ENCODE peak calls at places on chromosomes 4 and X, in four cellular contexts. R is IMR-90, L is trophoblast cell, N is H9. A is an unnamed sample.

GRCh38 chr4:4640692-4641091 is 98.8 kb upstream of the STX18 start:
- DNase-seq in R (no peak), L (peak), N (peak), A (no peak)

GRCh38 chrX:119503484-119503861 is 35.2 kb downstream of the SLC25A5 start:
- DNase-seq in R (peak), L (peak), N (no peak), A (no peak)

GRCh38 chr4:108432418-108432817 is 188.0 kb upstream of the RPL34 start:
- DNase-seq in R (no peak), L (no peak), N (no peak), A (no peak)

GRCh38 chr4:37742149-37742548 is 56.0 kb upstream of the RELL1 start:
- DNase-seq in R (no peak), L (peak), N (no peak), A (no peak)

GRCh38 chr4:84965558-84966381 is 720 bp downstream of the WDFY3 start:
- DNase-seq in R (peak), L (peak), N (peak), A (peak)

GRCh38 chrX:105876658-105877057 is 54.3 kb downstream of the NRK start:
- DNase-seq in R (peak), L (no peak), N (no peak), A (peak)

GRCh38 chr4:1116837-1117236 is 3.5 kb upstream of the RNF212 start:
- DNase-seq in R (no peak), L (no peak), N (no peak), A (no peak)

GRCh38 chr4:184731056-184731455 is 2.8 kb downstream of the CENPU start:
- DNase-seq in R (no peak), L (no peak), N (no peak), A (no peak)

GRCh38 chr4:7625073-7625472 is 190.3 kb upstream of the PSAPL1 start:
- DNase-seq in R (peak), L (no peak), N (no peak), A (no peak)

GRCh38 chr4:26459054-26459755 is 31.1 kb downstream of the CCKAR start:
- DNase-seq in R (peak), L (no peak), N (no peak), A (peak)

GRCh38 chr4:158025131-158025530 is 147.7 kb downstream of the GASK1B start:
- DNase-seq in R (peak), L (no peak), N (no peak), A (no peak)

GRCh38 chr4:128061566-128062536 is 739 bp downstream of the LARP1B start:
- DNase-seq in R (peak), L (peak), N (peak), A (peak)

GRCh38 chr4:13483142-13484044 is 747 bp downstream of the RAB28 start:
- DNase-seq in R (peak), L (peak), N (peak), A (peak)

GRCh38 chr4:187811586-187811985 is 184.0 kb upstream of the ZFP42 start:
- DNase-seq in R (no peak), L (no peak), N (no peak), A (no peak)

GRCh38 chrX:25968920-25969319 is 169.2 kb upstream of the MAGEB18 start:
- DNase-seq in R (no peak), L (no peak), N (peak), A (peak)

GRCh38 chrX:47129879-47130358 is 14.6 kb downstream of the NDUFB11 start:
- DNase-seq in R (no peak), L (no peak), N (no peak), A (no peak)

GRCh38 chrX:107713205-107714195 is 62.1 kb downstream of the TSC22D3 start:
- DNase-seq in R (no peak), L (no peak), N (no peak), A (no peak)

GRCh38 chrX:64642482-64642881 is 247.2 kb upstream of the MTMR8 start:
- DNase-seq in R (no peak), L (no peak), N (no peak), A (no peak)

GRCh38 chr4:56055991-56056390 is 107.2 kb downstream of the CEP135 start:
- DNase-seq in R (no peak), L (no peak), N (no peak), A (no peak)

GRCh38 chr4:38323141-38323634 is 340.8 kb upstream of the KLF3 start:
- DNase-seq in R (peak), L (no peak), N (no peak), A (no peak)

GRCh38 chr4:54099287-54099958 is 540 bp upstream of the GSX2 start:
- DNase-seq in R (no peak), L (peak), N (peak), A (no peak)

GRCh38 chrX:152821145-152821765 is 9.3 kb downstream of the CETN2 start:
- DNase-seq in R (peak), L (peak), N (peak), A (no peak)

GRCh38 chr4:6435010-6435409 is 37.4 kb downstream of the PPP2R2C start:
- DNase-seq in R (no peak), L (no peak), N (no peak), A (no peak)

GRCh38 chr4:139719381-139720101 is 53.9 kb downstream of the MGST2 start:
- DNase-seq in R (no peak), L (no peak), N (no peak), A (no peak)

GRCh38 chr4:1200425-1201035 is 28.1 kb upstream of the SPON2 start:
- DNase-seq in R (peak), L (no peak), N (peak), A (no peak)

GRCh38 chr4:7066006-7066405 is 1.9 kb downstream of the GRPEL1 start:
- DNase-seq in R (no peak), L (no peak), N (no peak), A (no peak)

GRCh38 chrX:5791721-5792120 is 436.9 kb downstream of the NLGN4X start:
- DNase-seq in R (no peak), L (no peak), N (no peak), A (no peak)

GRCh38 chr4:181150173-181150572 is 1093.0 kb upstream of the TENM3 start:
- DNase-seq in R (no peak), L (no peak), N (no peak), A (no peak)

GRCh38 chr4:10084651-10085320 is 31.8 kb downstream of the WDR1 start:
- DNase-seq in R (no peak), L (no peak), N (no peak), A (no peak)

GRCh38 chr4:21848001-21848400 is 100.6 kb downstream of the KCNIP4 start:
- DNase-seq in R (no peak), L (no peak), N (no peak), A (no peak)

GRCh38 chr4:74088396-74088795 is 10.6 kb downstream of the CXCL2 start:
- DNase-seq in R (no peak), L (no peak), N (no peak), A (no peak)

DNA sequence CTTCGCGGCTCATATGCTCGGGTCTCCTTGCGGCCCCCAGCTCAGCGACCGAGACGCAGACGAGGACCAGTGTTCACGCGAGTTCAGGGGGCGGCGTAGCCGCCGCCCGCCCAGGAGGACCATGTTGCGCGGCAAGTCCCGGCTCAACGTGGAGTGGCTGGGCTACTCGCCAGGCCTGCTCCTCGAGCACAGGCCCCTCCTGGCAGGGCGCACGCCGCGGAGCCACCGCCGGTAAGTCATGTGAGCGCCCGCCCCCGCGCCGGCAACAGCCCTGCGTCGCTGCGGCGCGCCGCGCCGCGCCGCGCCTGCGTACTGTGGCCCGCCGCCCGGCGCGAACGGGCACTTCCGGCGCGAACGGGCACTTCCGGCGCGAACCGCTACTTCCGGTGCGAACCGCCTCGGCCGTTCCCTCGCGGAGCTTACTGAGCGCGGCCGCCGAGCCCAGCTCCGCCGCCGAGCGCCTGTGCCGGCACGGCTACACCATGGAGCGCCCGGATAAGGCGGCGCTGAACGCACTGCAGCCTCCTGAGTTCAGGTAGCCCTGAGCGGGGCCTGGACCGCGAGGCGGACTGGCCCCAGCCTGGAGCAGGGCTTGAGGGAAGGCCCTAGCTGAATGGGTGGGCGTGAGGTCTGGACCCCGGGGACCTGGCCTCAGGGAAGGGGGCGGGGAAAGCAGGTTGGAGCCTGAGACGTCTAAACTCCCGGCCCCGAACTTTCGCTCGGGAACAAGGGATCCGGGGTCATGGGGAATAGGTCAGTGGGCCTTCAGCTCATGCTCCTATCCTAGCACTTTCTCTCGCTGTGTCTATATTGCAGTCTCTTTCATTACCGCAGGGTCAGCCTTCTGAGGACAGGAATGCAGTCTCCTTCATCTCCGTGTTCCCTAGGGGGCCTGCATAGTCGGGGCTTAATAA is at the start of gene VMA21:
- DNase-seq in R (peak), L (peak), N (peak), A (peak)
- H3K4ac ChIP-seq in R (peak), L (peak), N (no peak), A (no peak)

GRCh38 chrX:16870095-16870860 is at the start of gene RBBP7:
- DNase-seq in R (peak), L (peak), N (peak), A (peak)
- H3K4ac ChIP-seq in R (peak), L (peak), N (no peak), A (no peak)

GRCh38 chrX:154398668-154399526 is 720 bp downstream of the RPL10 start:
- DNase-seq in R (peak), L (peak), N (peak), A (no peak)

GRCh38 chrX:154401045-154401799 is 3.0 kb downstream of the RPL10 start:
- DNase-seq in R (peak), L (peak), N (peak), A (no peak)

GRCh38 chrX:154397888-154398667 is at the start of gene RPL10:
- DNase-seq in R (peak), L (peak), N (peak), A (peak)

GRCh38 chrX:154399527-154400368 is 1.6 kb downstream of the RPL10 start:
- DNase-seq in R (no peak), L (no peak), N (no peak), A (no peak)

GRCh38 chrX:154396948-154397887 is 959 bp upstream of the RPL10 start:
- DNase-seq in R (peak), L (peak), N (peak), A (no peak)
- H3K4ac ChIP-seq in R (peak), L (peak), N (peak), A (no peak)

DNA sequence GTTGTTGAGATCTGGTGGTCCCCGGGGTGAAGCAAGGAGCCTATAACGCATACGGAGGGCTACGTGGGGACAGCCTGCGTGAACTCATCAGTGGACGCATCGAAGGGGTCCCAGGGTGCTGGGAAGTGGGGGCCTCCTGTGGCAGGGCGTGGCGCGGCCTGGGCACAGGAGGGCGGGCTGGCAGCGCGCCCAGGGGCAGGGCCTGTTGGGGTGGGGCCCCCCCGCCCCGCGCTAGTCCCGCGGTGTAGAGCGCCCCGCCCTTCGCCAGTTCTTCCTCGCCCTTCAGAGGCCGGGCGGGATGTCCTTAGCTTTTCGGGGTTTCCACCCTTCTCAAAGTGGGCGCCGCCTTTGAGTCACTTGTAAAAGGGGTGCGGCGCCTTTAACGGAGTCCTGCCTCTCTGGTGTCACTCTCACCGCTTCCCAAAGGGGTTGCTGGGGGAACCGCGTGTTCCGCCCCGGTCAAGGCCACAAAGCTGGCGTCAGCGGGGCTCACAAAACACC is 632 bp downstream of the PLP2 start:
- DNase-seq in R (peak), L (no peak), N (no peak), A (no peak)
- H3K4ac ChIP-seq in R (peak), L (no peak), N (no peak), A (no peak)

DNA sequence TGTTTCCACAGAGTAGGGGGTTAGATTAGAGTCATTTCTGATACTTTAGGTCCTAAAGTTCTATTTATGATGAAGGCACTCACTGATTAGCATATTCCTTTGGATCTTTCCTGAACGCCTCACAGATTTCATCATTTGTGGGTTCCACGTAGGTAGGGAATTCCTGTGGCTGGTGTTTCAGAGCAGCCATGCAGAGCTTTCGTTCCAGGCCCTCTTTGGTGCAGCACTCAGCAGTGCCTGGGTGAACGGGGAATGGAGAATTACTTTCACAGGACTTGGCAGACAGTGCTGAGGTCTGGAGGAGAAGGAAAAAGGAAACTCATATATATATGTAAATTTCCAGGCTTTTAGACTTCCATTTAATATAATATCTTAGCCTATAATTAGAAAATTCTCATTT is 18.5 kb downstream of the GC start:
- DNase-seq in R (peak), L (no peak), N (peak), A (no peak)
- H3K4ac ChIP-seq in R (no peak), L (no peak), N (no peak), A (no peak)

GRCh38 chr4:18021470-18021719 is 160 bp downstream of the LCORL start:
- DNase-seq in R (peak), L (no peak), N (no peak), A (no peak)

GRCh38 chr4:18022572-18023039 is 1.1 kb upstream of the LCORL start:
- DNase-seq in R (peak), L (no peak), N (no peak), A (no peak)

GRCh38 chr4:18020145-18020670 is 1.3 kb downstream of the LCORL start:
- DNase-seq in R (peak), L (no peak), N (peak), A (no peak)

GRCh38 chr4:18021720-18022571 is at the start of gene LCORL:
- DNase-seq in R (peak), L (peak), N (peak), A (peak)

GRCh38 chr4:18020671-18021469 is 685 bp downstream of the LCORL start:
- DNase-seq in R (peak), L (peak), N (peak), A (peak)
- H3K4ac ChIP-seq in R (peak), L (peak), N (no peak), A (no peak)